ENCODE peak calls at places on chromosomes 2 and 18, in seven cellular contexts. One of them, this sample, is unnamed.

GRCh38 chr2:43083278-43083677 is 143.1 kb downstream of the ZFP36L2 start:
- DNase-seq in cardiac muscle cell: no peak
- DNase-seq in activated gamma-delta T cell treated with Interleukin-2 at 50 U/mL for 16 hours: no peak
- DNase-seq in midbrain: no peak
- DNase-seq in AG08396: no peak
- DNase-seq in WERI-Rb-1: no peak
- DNase-seq in GM23248: peak
- DNase-seq in this sample: no peak

GRCh38 chr2:158061763-158062162 is 39.9 kb upstream of the UPP2 start:
- DNase-seq in cardiac muscle cell: no peak
- DNase-seq in activated gamma-delta T cell treated with Interleukin-2 at 50 U/mL for 16 hours: no peak
- DNase-seq in midbrain: no peak
- DNase-seq in AG08396: no peak
- DNase-seq in WERI-Rb-1: no peak
- DNase-seq in GM23248: no peak
- DNase-seq in this sample: no peak

GRCh38 chr2:121818546-121818945 is 63.1 kb downstream of the TSN start:
- DNase-seq in cardiac muscle cell: no peak
- DNase-seq in activated gamma-delta T cell treated with Interleukin-2 at 50 U/mL for 16 hours: no peak
- DNase-seq in midbrain: no peak
- DNase-seq in AG08396: no peak
- DNase-seq in WERI-Rb-1: no peak
- DNase-seq in GM23248: no peak
- DNase-seq in this sample: no peak

GRCh38 chr2:141534671-141535359 is 596.0 kb downstream of the LRP1B start:
- DNase-seq in cardiac muscle cell: no peak
- DNase-seq in activated gamma-delta T cell treated with Interleukin-2 at 50 U/mL for 16 hours: no peak
- DNase-seq in midbrain: peak
- DNase-seq in AG08396: no peak
- DNase-seq in WERI-Rb-1: no peak
- DNase-seq in GM23248: no peak
- DNase-seq in this sample: no peak

GRCh38 chr2:140154271-140154670 is 1374.1 kb upstream of the NXPH2 start:
- DNase-seq in cardiac muscle cell: no peak
- DNase-seq in activated gamma-delta T cell treated with Interleukin-2 at 50 U/mL for 16 hours: no peak
- DNase-seq in midbrain: no peak
- DNase-seq in AG08396: no peak
- DNase-seq in WERI-Rb-1: no peak
- DNase-seq in GM23248: no peak
- DNase-seq in this sample: no peak

GRCh38 chr2:27217173-27218121 is at the start of gene CAD:
- DNase-seq in cardiac muscle cell: peak
- DNase-seq in activated gamma-delta T cell treated with Interleukin-2 at 50 U/mL for 16 hours: peak
- DNase-seq in midbrain: peak
- DNase-seq in AG08396: peak
- DNase-seq in WERI-Rb-1: peak
- DNase-seq in GM23248: peak
- DNase-seq in this sample: peak

GRCh38 chr2:162256621-162257020 is 13.4 kb upstream of the FAP start:
- DNase-seq in cardiac muscle cell: peak
- DNase-seq in activated gamma-delta T cell treated with Interleukin-2 at 50 U/mL for 16 hours: no peak
- DNase-seq in midbrain: no peak
- DNase-seq in AG08396: no peak
- DNase-seq in WERI-Rb-1: no peak
- DNase-seq in GM23248: peak
- DNase-seq in this sample: no peak

GRCh38 chr2:162297925-162298552 is 20.4 kb downstream of the IFIH1 start:
- DNase-seq in cardiac muscle cell: peak
- DNase-seq in activated gamma-delta T cell treated with Interleukin-2 at 50 U/mL for 16 hours: peak
- DNase-seq in midbrain: peak
- DNase-seq in AG08396: peak
- DNase-seq in WERI-Rb-1: peak
- DNase-seq in GM23248: peak
- DNase-seq in this sample: no peak

GRCh38 chr18:55152801-55153200 is 193.5 kb upstream of the CCDC68 start:
- DNase-seq in cardiac muscle cell: peak
- DNase-seq in activated gamma-delta T cell treated with Interleukin-2 at 50 U/mL for 16 hours: no peak
- DNase-seq in midbrain: no peak
- DNase-seq in AG08396: no peak
- DNase-seq in WERI-Rb-1: no peak
- DNase-seq in GM23248: peak
- DNase-seq in this sample: peak

GRCh38 chr2:16330571-16331351 is 334.9 kb downstream of the CYRIA start:
- DNase-seq in cardiac muscle cell: no peak
- DNase-seq in activated gamma-delta T cell treated with Interleukin-2 at 50 U/mL for 16 hours: no peak
- DNase-seq in midbrain: no peak
- DNase-seq in AG08396: no peak
- DNase-seq in WERI-Rb-1: no peak
- DNase-seq in GM23248: no peak
- DNase-seq in this sample: no peak

GRCh38 chr2:72719416-72719815 is 106.4 kb downstream of the EXOC6B start:
- DNase-seq in cardiac muscle cell: peak
- DNase-seq in activated gamma-delta T cell treated with Interleukin-2 at 50 U/mL for 16 hours: no peak
- DNase-seq in midbrain: no peak
- DNase-seq in AG08396: no peak
- DNase-seq in WERI-Rb-1: no peak
- DNase-seq in GM23248: no peak
- DNase-seq in this sample: no peak

GRCh38 chr2:12618576-12618975 is 98.2 kb upstream of the TRIB2 start:
- DNase-seq in cardiac muscle cell: no peak
- DNase-seq in activated gamma-delta T cell treated with Interleukin-2 at 50 U/mL for 16 hours: no peak
- DNase-seq in midbrain: no peak
- DNase-seq in AG08396: no peak
- DNase-seq in WERI-Rb-1: no peak
- DNase-seq in GM23248: no peak
- DNase-seq in this sample: no peak

GRCh38 chr2:65228249-65228750 is 669 bp downstream of the ACTR2 start:
- DNase-seq in cardiac muscle cell: peak
- DNase-seq in activated gamma-delta T cell treated with Interleukin-2 at 50 U/mL for 16 hours: peak
- DNase-seq in midbrain: peak
- DNase-seq in AG08396: no peak
- DNase-seq in WERI-Rb-1: no peak
- DNase-seq in GM23248: peak
- DNase-seq in this sample: peak

GRCh38 chr2:219886615-219887014 is 259.2 kb downstream of the SLC4A3 start:
- DNase-seq in cardiac muscle cell: peak
- DNase-seq in activated gamma-delta T cell treated with Interleukin-2 at 50 U/mL for 16 hours: no peak
- DNase-seq in midbrain: no peak
- DNase-seq in AG08396: no peak
- DNase-seq in WERI-Rb-1: no peak
- DNase-seq in GM23248: peak
- DNase-seq in this sample: no peak

GRCh38 chr2:9398881-9399805 is 24.2 kb downstream of the ITGB1BP1 start:
- DNase-seq in cardiac muscle cell: peak
- DNase-seq in activated gamma-delta T cell treated with Interleukin-2 at 50 U/mL for 16 hours: no peak
- DNase-seq in midbrain: no peak
- DNase-seq in AG08396: no peak
- DNase-seq in WERI-Rb-1: no peak
- DNase-seq in GM23248: no peak
- DNase-seq in this sample: no peak

This sample was measured in hepatic stellate cell.